ENCODE peak calls at places on chromosomes 1 and 21, in four cellular contexts. One of them, this sample, is unnamed.

GRCh38 chr1:236959112-236959511 is 45.1 kb downstream of the MT1HL1 start:
- DNase-seq in GM12878: no peak
- DNase-seq in K562: no peak
- DNase-seq in IMR-90: no peak
- DNase-seq in this sample: no peak

GRCh38 chr1:14815175-14815882 is 216.8 kb downstream of the KAZN start:
- DNase-seq in GM12878: no peak
- DNase-seq in K562: no peak
- DNase-seq in IMR-90: peak
- DNase-seq in this sample: no peak

GRCh38 chr1:115239148-115239820 is 98.8 kb downstream of the NGF start:
- DNase-seq in GM12878: no peak
- DNase-seq in K562: no peak
- DNase-seq in IMR-90: peak
- DNase-seq in this sample: no peak

GRCh38 chr1:92853299-92853698 is 21.5 kb downstream of the RPL5 start:
- DNase-seq in GM12878: no peak
- DNase-seq in K562: no peak
- DNase-seq in IMR-90: no peak
- DNase-seq in this sample: no peak

GRCh38 chr1:182229907-182230522 is 161.6 kb downstream of the GLUL start:
- DNase-seq in GM12878: no peak
- DNase-seq in K562: no peak
- DNase-seq in IMR-90: no peak
- DNase-seq in this sample: no peak

GRCh38 chr21:36788116-36788515 is 89.2 kb downstream of the SIM2 start:
- DNase-seq in GM12878: no peak
- DNase-seq in K562: no peak
- DNase-seq in IMR-90: no peak
- DNase-seq in this sample: peak

GRCh38 chr1:155002479-155003226 is at the start of gene ZBTB7B:
- DNase-seq in GM12878: no peak
- DNase-seq in K562: peak
- DNase-seq in IMR-90: no peak
- DNase-seq in this sample: no peak

GRCh38 chr1:65630855-65631254 is 161.8 kb upstream of the PDE4B start:
- DNase-seq in GM12878: no peak
- DNase-seq in K562: no peak
- DNase-seq in IMR-90: peak
- DNase-seq in this sample: no peak

GRCh38 chr21:45041351-45041805 is 33.0 kb upstream of the ADARB1 start:
- DNase-seq in GM12878: no peak
- DNase-seq in K562: no peak
- DNase-seq in IMR-90: peak
- DNase-seq in this sample: no peak

GRCh38 chr1:21742578-21742977 is 40.4 kb downstream of the USP48 start:
- DNase-seq in GM12878: no peak
- DNase-seq in K562: no peak
- DNase-seq in IMR-90: peak
- DNase-seq in this sample: no peak

GRCh38 chr1:18653922-18654321 is 23.3 kb downstream of the PAX7 start:
- DNase-seq in GM12878: no peak
- DNase-seq in K562: no peak
- DNase-seq in IMR-90: no peak
- DNase-seq in this sample: no peak

GRCh38 chr1:108533351-108534083 is 26.4 kb upstream of the EEIG2 start:
- DNase-seq in GM12878: peak
- DNase-seq in K562: peak
- DNase-seq in IMR-90: no peak
- DNase-seq in this sample: no peak

GRCh38 chr1:235429143-235429542 is 61.9 kb downstream of the TBCE start:
- DNase-seq in GM12878: no peak
- DNase-seq in K562: no peak
- DNase-seq in IMR-90: no peak
- DNase-seq in this sample: no peak

GRCh38 chr1:4674117-4674516 is 19.7 kb downstream of the AJAP1 start:
- DNase-seq in GM12878: no peak
- DNase-seq in K562: no peak
- DNase-seq in IMR-90: no peak
- DNase-seq in this sample: no peak

GRCh38 chr1:21811875-21812305 is at the start of gene LDLRAD2:
- DNase-seq in GM12878: no peak
- DNase-seq in K562: peak
- DNase-seq in IMR-90: no peak
- DNase-seq in this sample: no peak

GRCh38 chr1:166822385-166822784 is 16.9 kb upstream of the POGK start:
- DNase-seq in GM12878: no peak
- DNase-seq in K562: peak
- DNase-seq in IMR-90: no peak
- DNase-seq in this sample: peak

GRCh38 chr21:33061233-33061632 is 8.7 kb upstream of the OLIG1 start:
- DNase-seq in GM12878: no peak
- DNase-seq in K562: no peak
- DNase-seq in IMR-90: no peak
- DNase-seq in this sample: no peak

GRCh38 chr21:44455524-44456206 is 355 bp downstream of the LRRC3 start:
- DNase-seq in GM12878: no peak
- DNase-seq in K562: peak
- DNase-seq in IMR-90: no peak
- DNase-seq in this sample: peak

GRCh38 chr1:109249654-109250401 is 489 bp downstream of the CELSR2 start:
- DNase-seq in GM12878: no peak
- DNase-seq in K562: peak
- DNase-seq in IMR-90: no peak
- DNase-seq in this sample: no peak

GRCh38 chr1:107264561-107264960 is 123.7 kb downstream of the NTNG1 start:
- DNase-seq in GM12878: no peak
- DNase-seq in K562: no peak
- DNase-seq in IMR-90: peak
- DNase-seq in this sample: no peak

GRCh38 chr1:84540759-84541158 is 33.5 kb downstream of the CTBS start:
- DNase-seq in GM12878: no peak
- DNase-seq in K562: no peak
- DNase-seq in IMR-90: no peak
- DNase-seq in this sample: no peak

GRCh38 chr1:39859859-39860812 is 23.2 kb downstream of the TRIT1 start:
- DNase-seq in GM12878: no peak
- DNase-seq in K562: no peak
- DNase-seq in IMR-90: no peak
- DNase-seq in this sample: no peak

GRCh38 chr1:223662943-223663342 is 2.6 kb downstream of the CAPN8 start:
- DNase-seq in GM12878: no peak
- DNase-seq in K562: no peak
- DNase-seq in IMR-90: no peak
- DNase-seq in this sample: no peak

GRCh38 chr1:223664106-223664505 is 1.4 kb downstream of the CAPN8 start:
- DNase-seq in GM12878: no peak
- DNase-seq in K562: no peak
- DNase-seq in IMR-90: no peak
- DNase-seq in this sample: no peak

GRCh38 chr1:223667484-223668182 is 2.1 kb upstream of the CAPN8 start:
- DNase-seq in GM12878: no peak
- DNase-seq in K562: no peak
- DNase-seq in IMR-90: no peak
- DNase-seq in this sample: no peak

GRCh38 chr1:223669003-223669402 is 3.5 kb upstream of the CAPN8 start:
- DNase-seq in GM12878: no peak
- DNase-seq in K562: no peak
- DNase-seq in IMR-90: no peak
- DNase-seq in this sample: no peak

DNA sequence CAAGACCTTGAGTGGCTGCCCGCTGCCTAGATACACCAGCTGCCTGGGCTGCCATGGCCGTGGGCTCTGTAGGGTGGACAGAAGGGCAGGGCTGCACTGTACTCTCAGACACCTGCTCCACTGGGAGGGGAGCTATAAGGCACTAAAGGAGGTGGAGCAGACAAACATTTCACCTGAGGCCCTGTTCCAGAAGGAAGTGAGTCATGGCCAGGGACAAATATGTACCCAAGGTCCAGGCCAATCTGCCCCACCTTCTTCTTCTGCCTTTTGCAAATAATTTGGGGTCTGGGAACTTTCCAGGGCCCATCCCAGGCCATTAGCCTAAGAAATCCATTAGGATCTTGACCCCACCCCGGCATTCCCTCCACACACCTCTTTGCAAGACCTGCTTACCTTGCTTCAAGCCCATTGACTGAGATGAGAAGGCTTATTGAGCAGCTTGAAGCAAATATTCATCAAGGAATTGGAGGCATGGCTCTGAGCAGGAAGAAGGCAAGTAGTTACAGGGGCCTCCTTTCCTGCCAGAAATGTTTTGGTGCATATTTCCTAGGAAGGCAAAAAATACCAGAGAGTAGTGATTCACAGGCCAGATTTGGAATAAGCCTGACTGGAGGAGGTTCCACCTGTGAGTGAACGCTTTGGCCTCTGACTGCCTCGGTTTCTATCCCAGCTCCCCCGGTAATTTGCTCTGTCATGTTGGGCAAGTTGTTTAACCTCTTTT is at the start of gene CAPN8:
- DNase-seq in GM12878: no peak
- DNase-seq in K562: no peak
- DNase-seq in IMR-90: no peak
- DNase-seq in this sample: no peak
- TF ChIP-seq ELK1 in GM12878: no peak
- TF ChIP-seq ELK1 in K562: no peak
- TF ChIP-seq ELK1 in IMR-90: no peak
- TF ChIP-seq ELK1 in this sample: no peak

DNA sequence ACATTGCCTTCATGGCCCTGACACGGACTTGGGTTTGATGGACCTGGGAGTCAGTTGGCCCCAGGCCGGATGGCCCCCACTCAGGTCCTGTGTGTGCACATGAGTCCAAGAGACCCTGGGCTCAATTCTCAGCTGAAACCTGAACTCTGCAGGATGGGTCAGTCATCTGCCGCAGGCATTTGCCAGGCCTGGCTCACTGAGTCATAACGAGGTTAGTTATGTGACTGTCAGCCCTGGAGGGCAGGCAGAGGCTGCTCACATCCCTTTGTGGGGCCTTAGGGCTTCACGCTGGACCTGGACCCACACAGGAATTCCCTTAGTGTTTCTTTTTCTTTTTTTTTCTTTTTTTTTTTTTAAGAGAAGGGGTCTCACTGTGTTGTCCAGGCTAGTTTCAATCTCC is 46.5 kb downstream of the PSMG1 start:
- DNase-seq in GM12878: no peak
- DNase-seq in K562: no peak
- DNase-seq in IMR-90: peak
- DNase-seq in this sample: no peak
- TF ChIP-seq ELK1 in GM12878: no peak
- TF ChIP-seq ELK1 in K562: no peak
- TF ChIP-seq ELK1 in IMR-90: no peak
- TF ChIP-seq ELK1 in this sample: no peak

GRCh38 chr1:212944209-212944901 is 6.0 kb upstream of the VASH2 start:
- DNase-seq in GM12878: no peak
- DNase-seq in K562: no peak
- DNase-seq in IMR-90: no peak
- DNase-seq in this sample: no peak
- TF ChIP-seq ELK1 in GM12878: no peak
- TF ChIP-seq ELK1 in K562: no peak
- TF ChIP-seq ELK1 in IMR-90: no peak
- TF ChIP-seq ELK1 in this sample: no peak

GRCh38 chr1:185721553-185721952 is 12.6 kb upstream of the HMCN1 start:
- DNase-seq in GM12878: no peak
- DNase-seq in K562: no peak
- DNase-seq in IMR-90: no peak
- DNase-seq in this sample: no peak

GRCh38 chr1:185719021-185719420 is 15.2 kb upstream of the HMCN1 start:
- DNase-seq in GM12878: no peak
- DNase-seq in K562: no peak
- DNase-seq in IMR-90: peak
- DNase-seq in this sample: peak

GRCh38 chr1:185716095-185716494 is 18.1 kb upstream of the HMCN1 start:
- DNase-seq in GM12878: no peak
- DNase-seq in K562: no peak
- DNase-seq in IMR-90: no peak
- DNase-seq in this sample: no peak

GRCh38 chr1:185720633-185721272 is 13.4 kb upstream of the HMCN1 start:
- DNase-seq in GM12878: no peak
- DNase-seq in K562: no peak
- DNase-seq in IMR-90: peak
- DNase-seq in this sample: peak
- TF ChIP-seq ELK1 in GM12878: no peak
- TF ChIP-seq ELK1 in K562: no peak
- TF ChIP-seq ELK1 in IMR-90: no peak
- TF ChIP-seq ELK1 in this sample: no peak

DNA sequence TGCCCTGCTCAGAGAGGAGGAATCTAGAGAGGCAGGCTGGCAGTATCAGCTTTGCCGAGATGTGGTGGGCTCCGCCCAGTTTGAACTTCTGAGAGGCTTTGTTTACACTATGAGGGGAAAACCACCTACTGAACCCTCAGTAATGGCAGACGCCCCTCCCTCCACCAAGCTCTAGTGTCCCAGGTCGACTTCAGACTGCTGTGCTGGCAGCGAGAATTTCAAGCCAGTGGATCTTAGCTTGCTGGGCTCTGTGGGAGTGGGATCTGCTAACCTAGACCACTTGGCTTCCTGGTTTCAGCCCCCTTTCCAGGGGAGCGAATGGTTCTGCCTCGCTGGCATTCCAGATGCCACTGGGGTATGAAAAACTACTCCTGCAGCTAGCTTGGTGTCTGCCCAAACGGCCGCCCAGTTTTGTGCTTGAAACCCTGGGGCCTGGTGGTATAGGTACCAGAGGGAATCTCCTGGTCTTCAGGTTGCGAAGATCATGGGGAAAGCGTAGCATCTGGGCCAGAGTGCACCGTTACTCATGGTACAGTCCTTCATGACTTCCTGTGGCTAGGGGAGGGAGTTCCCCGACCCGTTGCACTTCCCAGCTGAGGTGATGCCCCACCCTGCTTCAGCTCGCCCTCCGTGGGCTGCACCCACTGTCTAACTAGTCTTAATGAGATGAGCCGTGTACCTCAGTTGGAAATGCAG is 43.6 kb downstream of the C21orf91 start:
- DNase-seq in GM12878: peak
- DNase-seq in K562: no peak
- DNase-seq in IMR-90: no peak
- DNase-seq in this sample: no peak
- TF ChIP-seq ELK1 in GM12878: no peak
- TF ChIP-seq ELK1 in K562: no peak
- TF ChIP-seq ELK1 in IMR-90: no peak
- TF ChIP-seq ELK1 in this sample: no peak

DNA sequence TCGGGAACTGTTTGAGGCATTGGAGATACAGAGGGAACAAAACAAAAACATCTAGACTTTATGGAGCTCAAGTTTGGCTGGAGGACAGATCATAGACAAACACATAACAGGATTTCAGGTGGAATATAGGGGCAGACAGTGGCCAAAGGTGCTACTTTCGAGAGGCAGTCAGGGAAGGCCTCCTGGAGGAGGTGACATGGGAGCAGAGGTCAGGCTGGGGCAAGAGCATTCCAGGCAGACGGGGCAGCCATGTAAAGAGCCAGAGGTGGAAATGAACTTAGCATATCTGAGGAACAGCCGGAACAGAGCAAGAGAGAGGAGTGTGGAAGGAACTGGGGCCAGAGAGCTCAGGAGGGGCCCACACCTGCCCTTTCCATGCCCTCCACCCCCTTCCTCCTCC is 122.3 kb downstream of the DMRTB1 start:
- DNase-seq in GM12878: no peak
- DNase-seq in K562: no peak
- DNase-seq in IMR-90: no peak
- DNase-seq in this sample: no peak
- TF ChIP-seq ELK1 in GM12878: no peak
- TF ChIP-seq ELK1 in K562: no peak
- TF ChIP-seq ELK1 in IMR-90: no peak
- TF ChIP-seq ELK1 in this sample: no peak